ENCODE peak calls at places on chromosome 19, in four cellular contexts. Z is esophagus muscularis mucosa, Y is colonic mucosa, R is left lung. G is an unnamed sample.

GRCh38 chr19:9917322-9917721 is 19.0 kb downstream of the OLFM2 start:
- DNase-seq in Z (no peak), Y (peak), R (no peak), G (no peak)

GRCh38 chr19:45440259-45440638 is 16.5 kb upstream of the ERCC1 start:
- DNase-seq in R (no peak), Y (no peak), Z (no peak), G (no peak)

GRCh38 chr19:20565321-20566018 is at the start of gene ZNF737:
- DNase-seq in Y (peak), R (peak), Z (peak), G (no peak)

GRCh38 chr19:27657271-27658051 is 1555.5 kb downstream of the UQCRFS1 start:
- DNase-seq in R (no peak), Z (peak), Y (no peak), G (peak)

GRCh38 chr19:46271488-46272197 is 25.2 kb upstream of the HIF3A start:
- DNase-seq in Z (no peak), Y (no peak), R (peak), G (no peak)

GRCh38 chr19:23882493-23882892 is 32.2 kb upstream of the ZNF726 start:
- DNase-seq in Z (no peak), Y (peak), R (no peak), G (no peak)

GRCh38 chr19:28948531-28948930 is 264.4 kb downstream of the UQCRFS1 start:
- DNase-seq in Y (no peak), R (no peak), Z (no peak), G (no peak)

GRCh38 chr19:3145909-3146676 is 10.3 kb downstream of the GNA15 start:
- DNase-seq in Z (no peak), R (peak), Y (no peak), G (no peak)

GRCh38 chr19:2239173-2239572 is 2.5 kb downstream of the SF3A2 start:
- DNase-seq in Z (no peak), R (no peak), Y (no peak), G (no peak)

GRCh38 chr19:40217921-40218890 is at the start of gene TTC9B:
- DNase-seq in Y (no peak), Z (no peak), R (no peak), G (no peak)

GRCh38 chr19:33476151-33476707 is 45.4 kb downstream of the PEPD start:
- DNase-seq in Y (no peak), R (no peak), Z (no peak), G (no peak)

GRCh38 chr19:19276386-19276785 is 3.3 kb upstream of the TM6SF2 start:
- DNase-seq in Z (no peak), R (no peak), Y (no peak), G (no peak)

GRCh38 chr19:20422216-20422615 is 143.4 kb downstream of the ZNF737 start:
- DNase-seq in R (no peak), Z (no peak), Y (no peak), G (no peak)

GRCh38 chr19:17234911-17235617 is 9.0 kb downstream of the OCEL1 start:
- DNase-seq in R (peak), Y (peak), Z (no peak), G (no peak)

GRCh38 chr19:29876414-29876813 is 64.6 kb downstream of the CCNE1 start:
- DNase-seq in Y (no peak), Z (no peak), R (no peak), G (no peak)

GRCh38 chr19:12779162-12779993 is 4.0 kb upstream of the HOOK2 start:
- DNase-seq in Y (peak), R (peak), Z (no peak), G (no peak)

GRCh38 chr19:11551603-11552235 is 7.3 kb downstream of the ELOF1 start:
- DNase-seq in R (no peak), Y (no peak), Z (no peak), G (no peak)

GRCh38 chr19:29487432-29487831 is 38.4 kb upstream of the VSTM2B start:
- DNase-seq in Z (peak), Y (no peak), R (no peak), G (peak)

GRCh38 chr19:38736036-38736412 is 8.2 kb downstream of the CAPN12 start:
- DNase-seq in R (no peak), Y (peak), Z (no peak), G (no peak)

GRCh38 chr19:46959962-46960556 is 59.6 kb upstream of the NPAS1 start:
- DNase-seq in Y (no peak), R (no peak), Z (no peak), G (no peak)

DNA sequence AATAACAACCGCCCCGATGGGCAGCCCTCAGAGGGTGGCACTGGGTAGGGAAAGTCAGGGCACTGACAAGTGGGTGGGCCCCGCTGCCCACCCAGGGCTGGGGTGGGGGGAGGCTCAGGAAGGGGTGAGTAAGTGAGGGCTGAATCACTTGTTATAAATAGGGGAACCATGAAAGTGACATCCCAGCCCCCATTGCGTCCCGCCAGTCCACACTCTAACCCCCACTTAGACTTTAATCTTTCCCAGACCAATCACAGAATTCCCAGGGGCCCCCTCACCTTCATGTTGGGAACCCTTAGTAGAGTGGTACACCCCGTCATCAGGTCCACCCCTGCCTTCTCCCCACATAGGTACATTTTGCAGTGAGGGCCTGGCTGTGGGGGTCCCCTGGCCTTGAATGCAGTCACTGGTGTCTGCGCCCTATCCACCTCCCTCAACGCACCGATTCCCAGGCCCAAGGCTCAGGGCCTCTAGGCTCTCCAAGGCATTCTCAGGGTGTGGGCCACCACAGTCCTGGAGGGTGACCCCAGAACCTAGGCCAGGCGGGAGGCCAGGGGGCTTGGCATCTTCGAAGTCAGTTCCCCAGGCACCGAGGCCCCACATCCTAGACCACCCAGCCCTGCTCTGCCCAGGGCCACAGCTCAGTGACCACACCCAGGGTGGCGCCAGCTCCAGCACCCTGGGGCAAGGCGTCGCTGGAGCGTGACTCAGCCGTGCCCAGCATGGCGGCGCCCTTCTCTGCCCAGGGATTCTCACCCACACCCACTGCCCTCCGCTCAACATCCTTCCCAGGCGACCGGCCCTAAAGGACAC is 36.8 kb upstream of the NANOS3 start:
- DNase-seq in Y (peak), Z (no peak), R (peak), G (no peak)
- H3K27ac ChIP-seq in Y (peak), Z (peak), R (peak), G (peak)

DNA sequence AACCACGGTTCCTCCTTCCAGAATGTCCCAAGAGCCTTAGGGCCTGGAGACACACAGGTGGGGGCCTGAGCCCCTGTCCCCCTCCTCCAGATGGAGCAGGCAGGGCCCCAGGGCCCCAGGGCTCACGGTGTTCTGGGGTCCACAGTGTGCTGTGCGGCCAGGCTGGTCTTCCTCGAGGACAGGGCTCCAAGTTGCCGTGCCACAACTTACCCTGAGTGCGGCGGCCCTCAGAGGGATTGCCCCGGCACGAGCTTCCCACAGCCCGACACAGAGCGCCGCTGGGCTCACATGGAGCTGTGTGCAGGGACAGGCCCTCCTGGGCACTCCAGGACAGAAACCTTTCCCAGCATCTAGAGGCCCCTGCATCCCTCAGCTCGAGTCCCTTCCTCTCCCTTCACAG is 160.8 kb downstream of the KDM4B start:
- DNase-seq in Z (no peak), R (no peak), Y (no peak), G (no peak)
- H3K27ac ChIP-seq in Z (no peak), R (no peak), Y (no peak), G (no peak)

GRCh38 chr19:54312011-54312410 is 955 bp downstream of the LILRA5 start:
- DNase-seq in Y (no peak), Z (no peak), R (no peak), G (no peak)
- H3K27ac ChIP-seq in Y (no peak), Z (no peak), R (no peak), G (no peak)

DNA sequence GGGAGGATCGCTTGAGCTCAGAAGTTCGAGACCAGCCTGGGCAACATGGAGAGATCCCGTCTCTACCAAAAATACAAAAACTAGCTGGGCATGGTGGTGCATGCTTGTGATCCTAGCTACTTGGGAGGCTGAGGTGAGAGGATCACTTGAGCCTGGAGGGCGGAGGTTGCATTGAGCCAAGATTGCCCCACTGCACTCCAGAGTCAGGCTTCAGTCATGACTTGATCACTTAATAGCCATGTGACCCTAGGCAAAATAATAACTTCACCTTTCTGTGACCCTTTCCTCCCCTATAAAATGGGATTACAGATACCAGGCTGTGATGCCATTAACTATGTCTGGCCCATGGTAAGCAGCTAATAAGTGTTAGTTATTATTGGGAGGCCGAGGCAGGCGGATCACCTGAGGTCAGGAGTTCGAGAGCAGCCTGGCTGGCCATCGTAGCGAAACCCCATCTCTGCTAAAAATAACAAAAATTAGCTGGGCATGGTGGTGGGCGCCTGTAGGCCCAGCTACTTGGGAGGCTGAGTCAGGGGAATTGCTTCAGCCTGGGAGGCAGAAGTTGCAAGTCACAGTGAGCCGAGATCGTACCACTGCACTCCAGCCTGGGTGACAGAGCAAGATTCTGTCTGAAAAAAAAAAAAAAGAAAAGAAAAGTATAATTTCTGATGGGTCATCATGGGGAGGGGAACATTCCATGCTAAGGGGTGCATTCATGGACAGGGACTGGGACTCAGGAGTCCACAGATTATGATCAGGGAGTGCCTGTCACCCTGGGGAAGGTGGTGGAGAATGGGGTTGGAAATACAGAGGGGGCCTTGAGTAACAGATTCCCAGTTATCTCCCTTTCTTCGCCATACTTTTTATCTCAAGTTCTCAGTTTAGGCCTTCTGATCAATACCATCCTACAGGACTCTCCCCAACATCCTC is 15.5 kb downstream of the TPM4 start:
- DNase-seq in Y (no peak), R (no peak), Z (no peak), G (no peak)
- H3K27ac ChIP-seq in Y (no peak), R (no peak), Z (peak), G (no peak)

GRCh38 chr19:35806597-35806996 is 6.0 kb downstream of the PRODH2 start:
- DNase-seq in R (no peak), Y (no peak), Z (no peak), G (no peak)
- H3K27ac ChIP-seq in R (no peak), Y (no peak), Z (no peak), G (no peak)